ENCODE peak calls at places on chromosomes 4 and X, in four cellular contexts. One of them, this sample, is unnamed.

GRCh38 chr4:48420172-48420571 is 63.0 kb upstream of the SLC10A4 start:
- DNase-seq in nucleus accumbens: no peak
- DNase-seq in stimulated activated CD4-positive, alpha-beta T cell treated with anti-CD3 and anti-CD28 coated beads, Interleukin-2, amount 100 ng/mL, for 24 hours: no peak
- DNase-seq in stimulated activated CD8-positive, alpha-beta memory T cell treated with anti-CD3 and anti-CD28 coated beads, Interleukin-2, amount 100 ng/mL, for 1 hour: no peak
- DNase-seq in this sample: no peak

GRCh38 chrX:72258174-72258573 is 18.9 kb downstream of the RPS4X start:
- DNase-seq in stimulated activated CD4-positive, alpha-beta T cell treated with anti-CD3 and anti-CD28 coated beads, Interleukin-2, amount 100 ng/mL, for 24 hours: no peak
- DNase-seq in stimulated activated CD8-positive, alpha-beta memory T cell treated with anti-CD3 and anti-CD28 coated beads, Interleukin-2, amount 100 ng/mL, for 1 hour: no peak
- DNase-seq in nucleus accumbens: no peak
- DNase-seq in this sample: no peak

GRCh38 chr4:3714642-3715001 is 51.6 kb upstream of the ADRA2C start:
- DNase-seq in stimulated activated CD8-positive, alpha-beta memory T cell treated with anti-CD3 and anti-CD28 coated beads, Interleukin-2, amount 100 ng/mL, for 1 hour: no peak
- DNase-seq in stimulated activated CD4-positive, alpha-beta T cell treated with anti-CD3 and anti-CD28 coated beads, Interleukin-2, amount 100 ng/mL, for 24 hours: no peak
- DNase-seq in nucleus accumbens: no peak
- DNase-seq in this sample: no peak

GRCh38 chrX:68832101-68832416 is 3.2 kb downstream of the EFNB1 start:
- DNase-seq in nucleus accumbens: peak
- DNase-seq in stimulated activated CD4-positive, alpha-beta T cell treated with anti-CD3 and anti-CD28 coated beads, Interleukin-2, amount 100 ng/mL, for 24 hours: peak
- DNase-seq in stimulated activated CD8-positive, alpha-beta memory T cell treated with anti-CD3 and anti-CD28 coated beads, Interleukin-2, amount 100 ng/mL, for 1 hour: no peak
- DNase-seq in this sample: peak

GRCh38 chr4:68109891-68110290 is 19.8 kb downstream of the TMPRSS11F start:
- DNase-seq in stimulated activated CD4-positive, alpha-beta T cell treated with anti-CD3 and anti-CD28 coated beads, Interleukin-2, amount 100 ng/mL, for 24 hours: no peak
- DNase-seq in stimulated activated CD8-positive, alpha-beta memory T cell treated with anti-CD3 and anti-CD28 coated beads, Interleukin-2, amount 100 ng/mL, for 1 hour: no peak
- DNase-seq in nucleus accumbens: no peak
- DNase-seq in this sample: no peak

GRCh38 chr4:92529510-92529909 is 225.7 kb downstream of the GRID2 start:
- DNase-seq in stimulated activated CD4-positive, alpha-beta T cell treated with anti-CD3 and anti-CD28 coated beads, Interleukin-2, amount 100 ng/mL, for 24 hours: no peak
- DNase-seq in nucleus accumbens: no peak
- DNase-seq in stimulated activated CD8-positive, alpha-beta memory T cell treated with anti-CD3 and anti-CD28 coated beads, Interleukin-2, amount 100 ng/mL, for 1 hour: no peak
- DNase-seq in this sample: no peak

GRCh38 chrX:102712967-102713677 is 874 bp downstream of the GPRASP2 start:
- DNase-seq in stimulated activated CD4-positive, alpha-beta T cell treated with anti-CD3 and anti-CD28 coated beads, Interleukin-2, amount 100 ng/mL, for 24 hours: no peak
- DNase-seq in stimulated activated CD8-positive, alpha-beta memory T cell treated with anti-CD3 and anti-CD28 coated beads, Interleukin-2, amount 100 ng/mL, for 1 hour: no peak
- DNase-seq in nucleus accumbens: peak
- DNase-seq in this sample: peak

GRCh38 chr4:152094851-152095700 is 334.3 kb upstream of the GATB start:
- DNase-seq in nucleus accumbens: no peak
- DNase-seq in stimulated activated CD4-positive, alpha-beta T cell treated with anti-CD3 and anti-CD28 coated beads, Interleukin-2, amount 100 ng/mL, for 24 hours: no peak
- DNase-seq in stimulated activated CD8-positive, alpha-beta memory T cell treated with anti-CD3 and anti-CD28 coated beads, Interleukin-2, amount 100 ng/mL, for 1 hour: no peak
- DNase-seq in this sample: no peak

GRCh38 chr4:6275898-6276563 is 6.4 kb downstream of the WFS1 start:
- DNase-seq in stimulated activated CD8-positive, alpha-beta memory T cell treated with anti-CD3 and anti-CD28 coated beads, Interleukin-2, amount 100 ng/mL, for 1 hour: no peak
- DNase-seq in stimulated activated CD4-positive, alpha-beta T cell treated with anti-CD3 and anti-CD28 coated beads, Interleukin-2, amount 100 ng/mL, for 24 hours: no peak
- DNase-seq in nucleus accumbens: no peak
- DNase-seq in this sample: no peak

GRCh38 chr4:53622739-53623151 is 31.5 kb upstream of the LNX1 start:
- DNase-seq in stimulated activated CD8-positive, alpha-beta memory T cell treated with anti-CD3 and anti-CD28 coated beads, Interleukin-2, amount 100 ng/mL, for 1 hour: no peak
- DNase-seq in nucleus accumbens: no peak
- DNase-seq in stimulated activated CD4-positive, alpha-beta T cell treated with anti-CD3 and anti-CD28 coated beads, Interleukin-2, amount 100 ng/mL, for 24 hours: no peak
- DNase-seq in this sample: no peak

GRCh38 chr4:18069806-18070205 is 48.3 kb upstream of the LCORL start:
- DNase-seq in stimulated activated CD8-positive, alpha-beta memory T cell treated with anti-CD3 and anti-CD28 coated beads, Interleukin-2, amount 100 ng/mL, for 1 hour: no peak
- DNase-seq in nucleus accumbens: no peak
- DNase-seq in stimulated activated CD4-positive, alpha-beta T cell treated with anti-CD3 and anti-CD28 coated beads, Interleukin-2, amount 100 ng/mL, for 24 hours: no peak
- DNase-seq in this sample: no peak

GRCh38 chr4:107060388-107060787 is 24.3 kb upstream of the DKK2 start:
- DNase-seq in nucleus accumbens: no peak
- DNase-seq in stimulated activated CD8-positive, alpha-beta memory T cell treated with anti-CD3 and anti-CD28 coated beads, Interleukin-2, amount 100 ng/mL, for 1 hour: no peak
- DNase-seq in stimulated activated CD4-positive, alpha-beta T cell treated with anti-CD3 and anti-CD28 coated beads, Interleukin-2, amount 100 ng/mL, for 24 hours: no peak
- DNase-seq in this sample: no peak

GRCh38 chrX:7996414-7996813 is 69.2 kb upstream of the PNPLA4 start:
- DNase-seq in nucleus accumbens: peak
- DNase-seq in stimulated activated CD8-positive, alpha-beta memory T cell treated with anti-CD3 and anti-CD28 coated beads, Interleukin-2, amount 100 ng/mL, for 1 hour: no peak
- DNase-seq in stimulated activated CD4-positive, alpha-beta T cell treated with anti-CD3 and anti-CD28 coated beads, Interleukin-2, amount 100 ng/mL, for 24 hours: peak
- DNase-seq in this sample: no peak

GRCh38 chrX:31524182-31524581 is 452.3 kb upstream of the FTHL17 start:
- DNase-seq in stimulated activated CD8-positive, alpha-beta memory T cell treated with anti-CD3 and anti-CD28 coated beads, Interleukin-2, amount 100 ng/mL, for 1 hour: no peak
- DNase-seq in stimulated activated CD4-positive, alpha-beta T cell treated with anti-CD3 and anti-CD28 coated beads, Interleukin-2, amount 100 ng/mL, for 24 hours: no peak
- DNase-seq in nucleus accumbens: no peak
- DNase-seq in this sample: no peak

GRCh38 chr4:24550773-24551172 is 33.6 kb downstream of the DHX15 start:
- DNase-seq in nucleus accumbens: no peak
- DNase-seq in stimulated activated CD4-positive, alpha-beta T cell treated with anti-CD3 and anti-CD28 coated beads, Interleukin-2, amount 100 ng/mL, for 24 hours: no peak
- DNase-seq in stimulated activated CD8-positive, alpha-beta memory T cell treated with anti-CD3 and anti-CD28 coated beads, Interleukin-2, amount 100 ng/mL, for 1 hour: no peak
- DNase-seq in this sample: no peak

GRCh38 chr4:8304827-8305695 is 35.5 kb downstream of the HTRA3 start:
- DNase-seq in stimulated activated CD8-positive, alpha-beta memory T cell treated with anti-CD3 and anti-CD28 coated beads, Interleukin-2, amount 100 ng/mL, for 1 hour: no peak
- DNase-seq in stimulated activated CD4-positive, alpha-beta T cell treated with anti-CD3 and anti-CD28 coated beads, Interleukin-2, amount 100 ng/mL, for 24 hours: no peak
- DNase-seq in nucleus accumbens: no peak
- DNase-seq in this sample: no peak

GRCh38 chrX:70360366-70360765 is 62.7 kb upstream of the GDPD2 start:
- DNase-seq in stimulated activated CD8-positive, alpha-beta memory T cell treated with anti-CD3 and anti-CD28 coated beads, Interleukin-2, amount 100 ng/mL, for 1 hour: no peak
- DNase-seq in nucleus accumbens: no peak
- DNase-seq in stimulated activated CD4-positive, alpha-beta T cell treated with anti-CD3 and anti-CD28 coated beads, Interleukin-2, amount 100 ng/mL, for 24 hours: no peak
- DNase-seq in this sample: no peak

GRCh38 chr4:38190717-38191178 is 230.6 kb downstream of the PTTG2 start:
- DNase-seq in stimulated activated CD8-positive, alpha-beta memory T cell treated with anti-CD3 and anti-CD28 coated beads, Interleukin-2, amount 100 ng/mL, for 1 hour: no peak
- DNase-seq in stimulated activated CD4-positive, alpha-beta T cell treated with anti-CD3 and anti-CD28 coated beads, Interleukin-2, amount 100 ng/mL, for 24 hours: no peak
- DNase-seq in nucleus accumbens: no peak
- DNase-seq in this sample: peak

GRCh38 chr4:59341506-59341905 is 1858.6 kb upstream of the ADGRL3 start:
- DNase-seq in stimulated activated CD4-positive, alpha-beta T cell treated with anti-CD3 and anti-CD28 coated beads, Interleukin-2, amount 100 ng/mL, for 24 hours: no peak
- DNase-seq in nucleus accumbens: no peak
- DNase-seq in stimulated activated CD8-positive, alpha-beta memory T cell treated with anti-CD3 and anti-CD28 coated beads, Interleukin-2, amount 100 ng/mL, for 1 hour: no peak
- DNase-seq in this sample: no peak

GRCh38 chrX:13432376-13432775 is 112.5 kb upstream of the ATXN3L start:
- DNase-seq in nucleus accumbens: no peak
- DNase-seq in stimulated activated CD4-positive, alpha-beta T cell treated with anti-CD3 and anti-CD28 coated beads, Interleukin-2, amount 100 ng/mL, for 24 hours: no peak
- DNase-seq in stimulated activated CD8-positive, alpha-beta memory T cell treated with anti-CD3 and anti-CD28 coated beads, Interleukin-2, amount 100 ng/mL, for 1 hour: no peak
- DNase-seq in this sample: no peak

GRCh38 chrX:150475466-150475865 is 93.0 kb upstream of the MTM1 start:
- DNase-seq in stimulated activated CD4-positive, alpha-beta T cell treated with anti-CD3 and anti-CD28 coated beads, Interleukin-2, amount 100 ng/mL, for 24 hours: no peak
- DNase-seq in stimulated activated CD8-positive, alpha-beta memory T cell treated with anti-CD3 and anti-CD28 coated beads, Interleukin-2, amount 100 ng/mL, for 1 hour: no peak
- DNase-seq in nucleus accumbens: no peak
- DNase-seq in this sample: no peak

GRCh38 chr4:152634110-152634760 is 45.6 kb downstream of the TMEM154 start:
- DNase-seq in stimulated activated CD8-positive, alpha-beta memory T cell treated with anti-CD3 and anti-CD28 coated beads, Interleukin-2, amount 100 ng/mL, for 1 hour: no peak
- DNase-seq in nucleus accumbens: no peak
- DNase-seq in stimulated activated CD4-positive, alpha-beta T cell treated with anti-CD3 and anti-CD28 coated beads, Interleukin-2, amount 100 ng/mL, for 24 hours: no peak
- DNase-seq in this sample: no peak

GRCh38 chr4:88517825-88518224 is 5.8 kb downstream of the PYURF start:
- DNase-seq in stimulated activated CD8-positive, alpha-beta memory T cell treated with anti-CD3 and anti-CD28 coated beads, Interleukin-2, amount 100 ng/mL, for 1 hour: no peak
- DNase-seq in nucleus accumbens: no peak
- DNase-seq in stimulated activated CD4-positive, alpha-beta T cell treated with anti-CD3 and anti-CD28 coated beads, Interleukin-2, amount 100 ng/mL, for 24 hours: no peak
- DNase-seq in this sample: no peak

GRCh38 chrX:13377537-13377936 is 57.7 kb upstream of the ATXN3L start:
- DNase-seq in stimulated activated CD8-positive, alpha-beta memory T cell treated with anti-CD3 and anti-CD28 coated beads, Interleukin-2, amount 100 ng/mL, for 1 hour: no peak
- DNase-seq in nucleus accumbens: no peak
- DNase-seq in stimulated activated CD4-positive, alpha-beta T cell treated with anti-CD3 and anti-CD28 coated beads, Interleukin-2, amount 100 ng/mL, for 24 hours: no peak
- DNase-seq in this sample: no peak

GRCh38 chr4:88907478-88907877 is 149.5 kb downstream of the FAM13A start:
- DNase-seq in stimulated activated CD8-positive, alpha-beta memory T cell treated with anti-CD3 and anti-CD28 coated beads, Interleukin-2, amount 100 ng/mL, for 1 hour: no peak
- DNase-seq in nucleus accumbens: no peak
- DNase-seq in stimulated activated CD4-positive, alpha-beta T cell treated with anti-CD3 and anti-CD28 coated beads, Interleukin-2, amount 100 ng/mL, for 24 hours: no peak
- DNase-seq in this sample: no peak

GRCh38 chr4:59966758-59967157 is 1233.4 kb upstream of the ADGRL3 start:
- DNase-seq in stimulated activated CD4-positive, alpha-beta T cell treated with anti-CD3 and anti-CD28 coated beads, Interleukin-2, amount 100 ng/mL, for 24 hours: no peak
- DNase-seq in stimulated activated CD8-positive, alpha-beta memory T cell treated with anti-CD3 and anti-CD28 coated beads, Interleukin-2, amount 100 ng/mL, for 1 hour: no peak
- DNase-seq in nucleus accumbens: no peak
- DNase-seq in this sample: no peak

GRCh38 chr4:36255575-36255974 is 11.3 kb upstream of the ARAP2 start:
- DNase-seq in stimulated activated CD8-positive, alpha-beta memory T cell treated with anti-CD3 and anti-CD28 coated beads, Interleukin-2, amount 100 ng/mL, for 1 hour: peak
- DNase-seq in nucleus accumbens: no peak
- DNase-seq in stimulated activated CD4-positive, alpha-beta T cell treated with anti-CD3 and anti-CD28 coated beads, Interleukin-2, amount 100 ng/mL, for 24 hours: peak
- DNase-seq in this sample: no peak

GRCh38 chr4:75398501-75398900 is 115.7 kb downstream of the RCHY1 start:
- DNase-seq in stimulated activated CD8-positive, alpha-beta memory T cell treated with anti-CD3 and anti-CD28 coated beads, Interleukin-2, amount 100 ng/mL, for 1 hour: no peak
- DNase-seq in stimulated activated CD4-positive, alpha-beta T cell treated with anti-CD3 and anti-CD28 coated beads, Interleukin-2, amount 100 ng/mL, for 24 hours: no peak
- DNase-seq in nucleus accumbens: no peak
- DNase-seq in this sample: no peak

GRCh38 chrX:54066841-54067240 is 22.6 kb upstream of the PHF8 start:
- DNase-seq in nucleus accumbens: no peak
- DNase-seq in stimulated activated CD4-positive, alpha-beta T cell treated with anti-CD3 and anti-CD28 coated beads, Interleukin-2, amount 100 ng/mL, for 24 hours: no peak
- DNase-seq in stimulated activated CD8-positive, alpha-beta memory T cell treated with anti-CD3 and anti-CD28 coated beads, Interleukin-2, amount 100 ng/mL, for 1 hour: no peak
- DNase-seq in this sample: no peak

GRCh38 chr4:33961751-33962150 is 2282.6 kb downstream of the ARAP2 start:
- DNase-seq in stimulated activated CD8-positive, alpha-beta memory T cell treated with anti-CD3 and anti-CD28 coated beads, Interleukin-2, amount 100 ng/mL, for 1 hour: no peak
- DNase-seq in nucleus accumbens: no peak
- DNase-seq in stimulated activated CD4-positive, alpha-beta T cell treated with anti-CD3 and anti-CD28 coated beads, Interleukin-2, amount 100 ng/mL, for 24 hours: no peak
- DNase-seq in this sample: no peak

GRCh38 chr4:39320381-39321115 is 45.6 kb downstream of the RFC1 start:
- DNase-seq in nucleus accumbens: no peak
- DNase-seq in stimulated activated CD8-positive, alpha-beta memory T cell treated with anti-CD3 and anti-CD28 coated beads, Interleukin-2, amount 100 ng/mL, for 1 hour: no peak
- DNase-seq in stimulated activated CD4-positive, alpha-beta T cell treated with anti-CD3 and anti-CD28 coated beads, Interleukin-2, amount 100 ng/mL, for 24 hours: no peak
- DNase-seq in this sample: no peak

GRCh38 chr4:178856139-178856800 is 1414.0 kb upstream of the AGA start:
- DNase-seq in stimulated activated CD8-positive, alpha-beta memory T cell treated with anti-CD3 and anti-CD28 coated beads, Interleukin-2, amount 100 ng/mL, for 1 hour: no peak
- DNase-seq in nucleus accumbens: no peak
- DNase-seq in stimulated activated CD4-positive, alpha-beta T cell treated with anti-CD3 and anti-CD28 coated beads, Interleukin-2, amount 100 ng/mL, for 24 hours: no peak
- DNase-seq in this sample: no peak

GRCh38 chrX:68252664-68253063 is 180.6 kb downstream of the OPHN1 start:
- DNase-seq in nucleus accumbens: no peak
- DNase-seq in stimulated activated CD8-positive, alpha-beta memory T cell treated with anti-CD3 and anti-CD28 coated beads, Interleukin-2, amount 100 ng/mL, for 1 hour: no peak
- DNase-seq in stimulated activated CD4-positive, alpha-beta T cell treated with anti-CD3 and anti-CD28 coated beads, Interleukin-2, amount 100 ng/mL, for 24 hours: no peak
- DNase-seq in this sample: no peak

GRCh38 chrX:120797201-120797938 is 78.3 kb downstream of the CT47B1 start:
- DNase-seq in stimulated activated CD4-positive, alpha-beta T cell treated with anti-CD3 and anti-CD28 coated beads, Interleukin-2, amount 100 ng/mL, for 24 hours: no peak
- DNase-seq in nucleus accumbens: no peak
- DNase-seq in stimulated activated CD8-positive, alpha-beta memory T cell treated with anti-CD3 and anti-CD28 coated beads, Interleukin-2, amount 100 ng/mL, for 1 hour: no peak
- DNase-seq in this sample: no peak

GRCh38 chr4:1278336-1278670 is 11.4 kb upstream of the MAEA start:
- DNase-seq in nucleus accumbens: no peak
- DNase-seq in stimulated activated CD8-positive, alpha-beta memory T cell treated with anti-CD3 and anti-CD28 coated beads, Interleukin-2, amount 100 ng/mL, for 1 hour: no peak
- DNase-seq in stimulated activated CD4-positive, alpha-beta T cell treated with anti-CD3 and anti-CD28 coated beads, Interleukin-2, amount 100 ng/mL, for 24 hours: no peak
- DNase-seq in this sample: no peak

GRCh38 chr4:168059251-168059650 is 33.1 kb upstream of the ANXA10 start:
- DNase-seq in stimulated activated CD4-positive, alpha-beta T cell treated with anti-CD3 and anti-CD28 coated beads, Interleukin-2, amount 100 ng/mL, for 24 hours: no peak
- DNase-seq in nucleus accumbens: no peak
- DNase-seq in stimulated activated CD8-positive, alpha-beta memory T cell treated with anti-CD3 and anti-CD28 coated beads, Interleukin-2, amount 100 ng/mL, for 1 hour: no peak
- DNase-seq in this sample: no peak

GRCh38 chrX:125628435-125628834 is 308.8 kb downstream of the TEX13C start:
- DNase-seq in stimulated activated CD8-positive, alpha-beta memory T cell treated with anti-CD3 and anti-CD28 coated beads, Interleukin-2, amount 100 ng/mL, for 1 hour: no peak
- DNase-seq in stimulated activated CD4-positive, alpha-beta T cell treated with anti-CD3 and anti-CD28 coated beads, Interleukin-2, amount 100 ng/mL, for 24 hours: no peak
- DNase-seq in nucleus accumbens: no peak
- DNase-seq in this sample: no peak